ENCODE peak calls at places on chromosomes 13 and 19, in four cellular contexts. One of them, this sample, is unnamed.

GRCh38 chr19:13173129-13173737 is 23.0 kb downstream of the IER2 start:
- DNase-seq in endothelial cell: no peak
- DNase-seq in osteocyte: no peak
- DNase-seq in HFF-Myc: no peak
- DNase-seq in this sample: no peak

GRCh38 chr13:21949818-21950429 is 279.1 kb downstream of the FGF9 start:
- DNase-seq in endothelial cell: no peak
- DNase-seq in osteocyte: no peak
- DNase-seq in HFF-Myc: no peak
- DNase-seq in this sample: no peak

GRCh38 chr19:49133621-49134454 is 14.5 kb downstream of the PPFIA3 start:
- DNase-seq in endothelial cell: no peak
- DNase-seq in osteocyte: no peak
- DNase-seq in HFF-Myc: no peak
- DNase-seq in this sample: peak; percentile 66

GRCh38 chr19:58338825-58339558 is 12.2 kb downstream of the ZSCAN22 start:
- DNase-seq in endothelial cell: peak; percentile 63
- DNase-seq in osteocyte: no peak
- DNase-seq in HFF-Myc: no peak
- DNase-seq in this sample: no peak

GRCh38 chr13:75908137-75908536 is 272.0 kb downstream of the LMO7 start:
- DNase-seq in endothelial cell: no peak
- DNase-seq in osteocyte: no peak
- DNase-seq in HFF-Myc: peak; percentile 22
- DNase-seq in this sample: no peak

GRCh38 chr13:92967923-92968322 is 258.7 kb upstream of the GPC6 start:
- DNase-seq in endothelial cell: no peak
- DNase-seq in osteocyte: no peak
- DNase-seq in HFF-Myc: no peak
- DNase-seq in this sample: no peak

GRCh38 chr19:16750081-16750480 is 30.4 kb downstream of the NWD1 start:
- DNase-seq in endothelial cell: no peak
- DNase-seq in osteocyte: no peak
- DNase-seq in HFF-Myc: no peak
- DNase-seq in this sample: no peak

GRCh38 chr13:30790592-30790991 is 55.2 kb downstream of the ALOX5AP start:
- DNase-seq in endothelial cell: no peak
- DNase-seq in osteocyte: no peak
- DNase-seq in HFF-Myc: no peak
- DNase-seq in this sample: no peak

GRCh38 chr19:23460656-23461055 is 65.4 kb upstream of the ZNF91 start:
- DNase-seq in endothelial cell: no peak
- DNase-seq in osteocyte: no peak
- DNase-seq in HFF-Myc: no peak
- DNase-seq in this sample: no peak

GRCh38 chr13:101917833-101918755 is 465.6 kb downstream of the ITGBL1 start:
- DNase-seq in endothelial cell: no peak
- DNase-seq in osteocyte: no peak
- DNase-seq in HFF-Myc: no peak
- DNase-seq in this sample: peak; percentile 13

GRCh38 chr19:21604941-21605548 is 99.6 kb downstream of the ZNF429 start:
- DNase-seq in endothelial cell: no peak
- DNase-seq in osteocyte: no peak
- DNase-seq in HFF-Myc: no peak
- DNase-seq in this sample: no peak

GRCh38 chr13:74280795-74281490 is 146.7 kb upstream of the KLF12 start:
- DNase-seq in endothelial cell: no peak
- DNase-seq in osteocyte: no peak
- DNase-seq in HFF-Myc: no peak
- DNase-seq in this sample: no peak

GRCh38 chr19:1228161-1228560 is 9.6 kb downstream of the CBARP start:
- DNase-seq in endothelial cell: no peak
- DNase-seq in osteocyte: no peak
- DNase-seq in HFF-Myc: no peak
- DNase-seq in this sample: no peak

GRCh38 chr13:34466301-34466700 is 475.8 kb upstream of the NBEA start:
- DNase-seq in endothelial cell: no peak
- DNase-seq in osteocyte: no peak
- DNase-seq in HFF-Myc: no peak
- DNase-seq in this sample: no peak

GRCh38 chr13:77521595-77522367 is 13.7 kb upstream of the SCEL start:
- DNase-seq in endothelial cell: no peak
- DNase-seq in osteocyte: no peak
- DNase-seq in HFF-Myc: no peak
- DNase-seq in this sample: no peak

GRCh38 chr19:1116726-1117581 is 13.2 kb downstream of the GPX4 start:
- DNase-seq in endothelial cell: no peak
- DNase-seq in osteocyte: no peak
- DNase-seq in HFF-Myc: no peak
- DNase-seq in this sample: no peak

GRCh38 chr13:113432509-113433270 is 20.6 kb downstream of the ADPRHL1 start:
- DNase-seq in endothelial cell: no peak
- DNase-seq in osteocyte: no peak
- DNase-seq in HFF-Myc: no peak
- DNase-seq in this sample: no peak

GRCh38 chr19:3387645-3388589 is 21.5 kb downstream of the NFIC start:
- DNase-seq in endothelial cell: no peak
- DNase-seq in osteocyte: no peak
- DNase-seq in HFF-Myc: peak; percentile 49
- DNase-seq in this sample: no peak

GRCh38 chr13:35720690-35721554 is 244.4 kb upstream of the MAB21L1 start:
- DNase-seq in endothelial cell: peak; percentile 75
- DNase-seq in osteocyte: peak; percentile 87
- DNase-seq in HFF-Myc: no peak
- DNase-seq in this sample: peak; percentile 70

GRCh38 chr13:72651196-72651595 is 76.2 kb downstream of the MZT1 start:
- DNase-seq in endothelial cell: no peak
- DNase-seq in osteocyte: no peak
- DNase-seq in HFF-Myc: no peak
- DNase-seq in this sample: no peak

GRCh38 chr19:3061214-3062161 is 807 bp downstream of the TLE5 start:
- DNase-seq in endothelial cell: no peak
- DNase-seq in osteocyte: no peak
- DNase-seq in HFF-Myc: no peak
- DNase-seq in this sample: peak; percentile 86

GRCh38 chr13:51520524-51520923 is 63.7 kb upstream of the WDFY2 start:
- DNase-seq in endothelial cell: no peak
- DNase-seq in osteocyte: no peak
- DNase-seq in HFF-Myc: no peak
- DNase-seq in this sample: no peak

GRCh38 chr19:1811942-1812425 is at the start of gene ATP8B3:
- DNase-seq in endothelial cell: no peak
- DNase-seq in osteocyte: no peak
- DNase-seq in HFF-Myc: no peak
- DNase-seq in this sample: peak; percentile 100

GRCh38 chr19:1845642-1846041 is 2.6 kb downstream of the REXO1 start:
- DNase-seq in endothelial cell: no peak
- DNase-seq in osteocyte: no peak
- DNase-seq in HFF-Myc: no peak
- DNase-seq in this sample: no peak

GRCh38 chr13:49935171-49936084 is 712 bp downstream of the SPRYD7 start:
- DNase-seq in endothelial cell: peak; percentile 52
- DNase-seq in osteocyte: peak; percentile 84
- DNase-seq in HFF-Myc: no peak
- DNase-seq in this sample: peak; percentile 41

GRCh38 chr19:29532097-29532496 is 6.3 kb downstream of the VSTM2B start:
- DNase-seq in endothelial cell: no peak
- DNase-seq in osteocyte: no peak
- DNase-seq in HFF-Myc: no peak
- DNase-seq in this sample: no peak

GRCh38 chr19:43636121-43636683 is 3.4 kb downstream of the CADM4 start:
- DNase-seq in endothelial cell: no peak
- DNase-seq in osteocyte: no peak
- DNase-seq in HFF-Myc: no peak
- DNase-seq in this sample: no peak

GRCh38 chr19:48842744-48843162 is 6.5 kb upstream of the HSD17B14 start:
- DNase-seq in endothelial cell: peak; percentile 60
- DNase-seq in osteocyte: no peak
- DNase-seq in HFF-Myc: no peak
- DNase-seq in this sample: peak; percentile 67

GRCh38 chr19:18322318-18322758 is 538 bp downstream of the LSM4 start:
- DNase-seq in endothelial cell: peak; percentile 59
- DNase-seq in osteocyte: no peak
- DNase-seq in HFF-Myc: no peak
- DNase-seq in this sample: peak; percentile 60

GRCh38 chr13:51246411-51247298 is 24.5 kb downstream of the FAM124A start:
- DNase-seq in endothelial cell: no peak
- DNase-seq in osteocyte: no peak
- DNase-seq in HFF-Myc: no peak
- DNase-seq in this sample: no peak

GRCh38 chr19:52343548-52343947 is 7.5 kb downstream of the ZNF610 start:
- DNase-seq in endothelial cell: peak; percentile 66
- DNase-seq in osteocyte: no peak
- DNase-seq in HFF-Myc: no peak
- DNase-seq in this sample: peak; percentile 38

GRCh38 chr13:97627566-97627965 is 193.6 kb downstream of the RAP2A start:
- DNase-seq in endothelial cell: no peak
- DNase-seq in osteocyte: no peak
- DNase-seq in HFF-Myc: peak; percentile 52
- DNase-seq in this sample: no peak

GRCh38 chr19:48975947-48976847 is 11.1 kb downstream of the FTL start:
- DNase-seq in endothelial cell: peak; percentile 47
- DNase-seq in osteocyte: no peak
- DNase-seq in HFF-Myc: no peak
- DNase-seq in this sample: peak; percentile 56

GRCh38 chr19:32339988-32340874 is 5.2 kb upstream of the ZNF507 start:
- DNase-seq in endothelial cell: peak; percentile 67
- DNase-seq in osteocyte: no peak
- DNase-seq in HFF-Myc: no peak
- DNase-seq in this sample: peak; percentile 66

GRCh38 chr13:42333613-42334328 is 61.8 kb downstream of the AKAP11 start:
- DNase-seq in endothelial cell: peak; percentile 7
- DNase-seq in osteocyte: no peak
- DNase-seq in HFF-Myc: no peak
- DNase-seq in this sample: peak; percentile 49
- TF ChIP-seq CTCF in endothelial cell: peak; percentile 33
- TF ChIP-seq CTCF in osteocyte: peak; percentile 72
- TF ChIP-seq CTCF in HFF-Myc: peak; percentile 42
- TF ChIP-seq CTCF in this sample: peak; percentile 76

GRCh38 chr19:11123076-11123567 is 32.5 kb downstream of the SPC24 start:
- DNase-seq in endothelial cell: no peak
- DNase-seq in osteocyte: no peak
- DNase-seq in HFF-Myc: no peak
- DNase-seq in this sample: no peak

GRCh38 chr19:11127905-11128304 is 27.7 kb downstream of the SPC24 start:
- DNase-seq in endothelial cell: no peak
- DNase-seq in osteocyte: no peak
- DNase-seq in HFF-Myc: no peak
- DNase-seq in this sample: no peak

GRCh38 chr19:11130824-11131455 is 24.6 kb downstream of the SPC24 start:
- DNase-seq in endothelial cell: peak; percentile 86
- DNase-seq in osteocyte: peak; percentile 92
- DNase-seq in HFF-Myc: no peak
- DNase-seq in this sample: peak; percentile 88

GRCh38 chr19:11131471-11131870 is 24.1 kb downstream of the SPC24 start:
- DNase-seq in endothelial cell: no peak
- DNase-seq in osteocyte: no peak
- DNase-seq in HFF-Myc: no peak
- DNase-seq in this sample: no peak

DNA sequence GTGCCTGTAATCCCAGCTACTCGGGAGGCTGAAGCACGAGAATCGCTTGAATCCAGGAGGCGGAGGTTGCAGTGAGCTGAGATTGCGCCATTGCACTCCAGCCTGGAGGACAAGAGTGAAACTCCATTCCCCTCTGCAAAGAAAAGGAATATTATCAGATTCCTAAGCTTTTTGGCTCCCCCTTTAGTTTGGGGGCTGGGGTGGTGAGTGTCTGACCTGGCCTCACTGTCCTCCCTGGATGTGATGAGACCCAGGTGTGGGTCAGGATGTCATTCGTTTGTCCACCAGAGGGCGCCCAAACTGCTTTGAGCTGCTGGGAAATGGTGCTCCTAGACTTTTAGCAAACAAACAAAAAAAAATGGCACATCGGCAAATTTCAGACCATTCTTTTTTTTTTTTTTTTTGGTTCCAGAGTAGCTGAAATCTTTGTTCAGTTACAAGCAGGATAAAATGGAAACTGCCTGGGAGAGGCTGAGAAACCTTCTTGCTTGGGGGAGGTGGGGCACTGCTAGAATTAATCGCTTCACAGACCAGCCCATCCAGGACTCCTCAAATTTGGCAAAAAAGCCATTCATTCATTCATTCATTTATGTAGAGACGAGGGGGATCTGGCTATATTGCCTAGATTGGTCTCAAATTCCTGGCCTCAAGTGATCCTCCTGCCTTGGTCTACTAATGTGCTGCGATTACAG is 29.4 kb downstream of the SPC24 start:
- DNase-seq in endothelial cell: peak; percentile 78
- DNase-seq in osteocyte: peak; percentile 91
- DNase-seq in HFF-Myc: no peak
- DNase-seq in this sample: peak; percentile 80
- TF ChIP-seq CTCF in endothelial cell: peak; percentile 68
- TF ChIP-seq CTCF in osteocyte: peak; percentile 86
- TF ChIP-seq CTCF in HFF-Myc: peak; percentile 83
- TF ChIP-seq CTCF in this sample: peak; percentile 83

GRCh38 chr13:24308068-24308445 is 1.3 kb upstream of the C1QTNF9 start:
- DNase-seq in endothelial cell: no peak
- DNase-seq in osteocyte: no peak
- DNase-seq in HFF-Myc: no peak
- DNase-seq in this sample: no peak

GRCh38 chr13:24308488-24309020 is 826 bp upstream of the C1QTNF9 start:
- DNase-seq in endothelial cell: no peak
- DNase-seq in osteocyte: no peak
- DNase-seq in HFF-Myc: no peak
- DNase-seq in this sample: no peak

DNA sequence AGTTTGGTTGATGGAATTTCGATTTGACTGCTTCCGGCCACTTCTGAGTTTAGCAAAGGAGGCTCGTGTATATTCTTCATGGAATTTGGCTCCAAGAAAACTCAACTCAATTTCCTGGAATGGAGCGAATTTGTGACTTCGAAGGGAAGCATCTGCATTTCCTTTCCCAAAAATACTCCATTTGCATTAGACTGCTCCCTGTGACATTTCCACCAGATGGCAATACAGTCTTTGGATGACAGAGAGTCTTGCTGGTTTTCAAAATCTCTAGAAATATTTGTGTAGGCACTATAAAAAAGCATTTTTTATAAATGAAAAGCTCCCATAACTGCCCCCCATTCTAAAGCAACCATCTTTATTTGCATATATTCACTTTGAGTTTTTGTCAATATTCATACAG is 4.1 kb downstream of the C1QTNF9 start:
- DNase-seq in endothelial cell: no peak
- DNase-seq in osteocyte: no peak
- DNase-seq in HFF-Myc: no peak
- DNase-seq in this sample: no peak
- TF ChIP-seq CTCF in endothelial cell: no peak
- TF ChIP-seq CTCF in osteocyte: peak; percentile 49
- TF ChIP-seq CTCF in HFF-Myc: no peak
- TF ChIP-seq CTCF in this sample: no peak

GRCh38 chr19:40933025-40933424 is 51.0 kb upstream of the CYP2A7 start:
- DNase-seq in endothelial cell: no peak
- DNase-seq in osteocyte: no peak
- DNase-seq in HFF-Myc: no peak
- DNase-seq in this sample: no peak
- TF ChIP-seq CTCF in endothelial cell: no peak
- TF ChIP-seq CTCF in osteocyte: no peak
- TF ChIP-seq CTCF in HFF-Myc: no peak
- TF ChIP-seq CTCF in this sample: no peak

This sample was measured in GM13976.